ENCODE peak calls at places on chromosomes 5 and 9, in six cellular contexts. W is hepatocyte, D is H9, C is HCT116, H is stomach, U is fibroblast of lung. N is an unnamed sample.

GRCh38 chr9:127570533-127571111 is 41.5 kb upstream of the STXBP1 start:
- DNase-seq in D (no peak), H (peak; percentile 43), U (peak; percentile 22), W (no peak), C (no peak), N (no peak)

GRCh38 chr5:90386099-90386710 is 23.4 kb downstream of the CETN3 start:
- DNase-seq in D (no peak), C (peak; percentile 21), W (peak; percentile 28), H (no peak), U (peak; percentile 31), N (peak; percentile 50)

GRCh38 chr9:118230319-118230718 is 526.1 kb downstream of the TLR4 start:
- DNase-seq in H (no peak), W (no peak), C (no peak), D (no peak), U (peak; percentile 78), N (no peak)

GRCh38 chr9:76153902-76154629 is 240.2 kb downstream of the RFK start:
- DNase-seq in D (no peak), H (no peak), C (no peak), W (no peak), U (no peak), N (no peak)

GRCh38 chr9:126468141-126468825 is 141.7 kb downstream of the MVB12B start:
- DNase-seq in D (no peak), H (no peak), W (no peak), C (no peak), U (no peak), N (no peak)

GRCh38 chr5:14476791-14477435 is 104.7 kb upstream of the OTULINL start:
- DNase-seq in U (peak; percentile 75), H (no peak), W (no peak), D (no peak), C (no peak), N (no peak)

GRCh38 chr5:142446960-142447279 is 122.1 kb upstream of the SPRY4 start:
- DNase-seq in U (no peak), H (no peak), W (no peak), C (no peak), D (no peak), N (no peak)

GRCh38 chr5:116424258-116424615 is 150.4 kb downstream of the SEMA6A start:
- DNase-seq in U (no peak), D (no peak), C (no peak), H (no peak), W (no peak), N (no peak)

GRCh38 chr9:83444110-83444509 is 94.1 kb downstream of the FRMD3 start:
- DNase-seq in W (no peak), D (no peak), H (no peak), C (no peak), U (peak; percentile 11), N (no peak)

GRCh38 chr5:125083932-125084331 is 337.5 kb upstream of the ZNF608 start:
- DNase-seq in C (no peak), W (peak; percentile 11), H (no peak), D (no peak), U (peak; percentile 86), N (no peak)

GRCh38 chr9:97412628-97413382 is 909 bp downstream of the TDRD7 start:
- DNase-seq in U (peak; percentile 11), D (no peak), H (no peak), C (no peak), W (no peak), N (no peak)

GRCh38 chr5:143456952-143457547 is 53.6 kb upstream of the NR3C1 start:
- DNase-seq in W (no peak), H (no peak), C (peak; percentile 0), U (peak; percentile 56), D (no peak), N (no peak)

GRCh38 chr5:146592342-146592741 is 76.4 kb upstream of the GPR151 start:
- DNase-seq in C (no peak), U (no peak), H (no peak), W (no peak), D (no peak), N (no peak)

GRCh38 chr5:146599261-146599660 is 83.3 kb upstream of the GPR151 start:
- DNase-seq in H (no peak), D (no peak), C (no peak), U (no peak), W (no peak), N (no peak)

DNA sequence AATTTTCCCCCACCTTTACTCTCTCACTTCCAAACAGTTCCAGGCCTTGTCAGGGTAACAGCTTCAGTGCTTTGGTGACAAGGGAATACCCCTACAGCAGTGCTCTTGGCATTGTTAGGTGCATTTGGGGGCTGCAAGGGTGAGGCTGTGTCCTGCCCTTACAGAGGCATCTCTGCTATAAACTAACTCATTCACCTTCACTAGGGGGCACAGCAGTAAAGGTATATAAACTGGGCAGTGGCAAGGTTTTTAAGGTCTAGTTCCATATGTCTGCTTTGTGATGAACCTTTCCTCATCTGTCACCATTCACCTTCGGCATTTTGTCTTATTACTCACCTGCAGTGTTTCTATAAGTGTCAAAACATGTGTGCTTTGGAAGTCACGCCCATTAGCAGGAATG is 79.1 kb upstream of the GPR151 start:
- DNase-seq in H (no peak), D (no peak), C (no peak), U (no peak), W (peak; percentile 10), N (no peak)
- TF ChIP-seq CTCF in H (no peak), D (peak; percentile 32), C (no peak), U (no peak), W (no peak), N (no peak)

GRCh38 chr9:38384990-38385848 is 7.3 kb upstream of the ALDH1B1 start:
- DNase-seq in D (no peak), W (no peak), U (no peak), C (no peak), H (no peak), N (no peak)

GRCh38 chr9:38388283-38389223 is 3.9 kb upstream of the ALDH1B1 start:
- DNase-seq in C (no peak), D (no peak), H (no peak), W (no peak), U (peak; percentile 67), N (peak; percentile 59)

GRCh38 chr9:38386319-38386895 is 6.1 kb upstream of the ALDH1B1 start:
- DNase-seq in W (peak; percentile 38), D (no peak), U (no peak), H (no peak), C (no peak), N (peak; percentile 30)

GRCh38 chr9:38387751-38388150 is 4.8 kb upstream of the ALDH1B1 start:
- DNase-seq in U (no peak), H (no peak), C (no peak), D (no peak), W (no peak), N (no peak)

DNA sequence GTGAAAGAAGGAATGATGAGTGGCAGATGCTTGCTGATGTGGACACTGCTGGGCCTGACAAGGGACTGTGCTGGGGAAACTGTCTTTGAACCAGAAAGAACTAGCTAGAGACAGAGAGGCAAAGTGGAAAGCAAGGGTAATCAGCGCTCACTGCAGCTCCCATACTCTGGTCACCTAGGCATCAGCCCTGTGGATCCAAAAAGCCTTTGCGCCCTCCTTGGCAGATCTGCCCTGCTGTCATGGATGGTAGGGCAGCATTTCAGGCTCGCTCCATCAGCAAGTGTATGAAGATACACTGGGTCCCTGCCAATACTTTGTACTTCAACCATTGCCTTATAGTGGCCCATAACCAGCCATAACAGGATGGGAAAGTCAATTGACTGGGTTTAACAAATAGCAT is 6.6 kb upstream of the ALDH1B1 start:
- DNase-seq in W (no peak), D (no peak), U (no peak), C (no peak), H (no peak), N (no peak)
- H3K27ac ChIP-seq in W (peak overlapping the region; percentile 55), D (no peak overlapping the region), U (no peak overlapping the region), C (no peak overlapping the region), H (no peak overlapping the region), N (no peak overlapping the region)

GRCh38 chr9:35834260-35835215 is 5.5 kb downstream of the TMEM8B start:
- DNase-seq in D (no peak), U (no peak), H (no peak), C (no peak), W (no peak), N (no peak)

GRCh38 chr9:35832814-35833213 is 3.8 kb downstream of the TMEM8B start:
- DNase-seq in W (no peak), U (no peak), H (peak; percentile 59), D (no peak), C (no peak), N (no peak)

GRCh38 chr9:35836595-35836994 is 7.6 kb downstream of the TMEM8B start:
- DNase-seq in C (no peak), W (no peak), H (no peak), U (no peak), D (no peak), N (no peak)

GRCh38 chr9:35835766-35836165 is 6.7 kb downstream of the TMEM8B start:
- DNase-seq in C (no peak), H (no peak), D (no peak), W (no peak), U (no peak), N (no peak)

DNA sequence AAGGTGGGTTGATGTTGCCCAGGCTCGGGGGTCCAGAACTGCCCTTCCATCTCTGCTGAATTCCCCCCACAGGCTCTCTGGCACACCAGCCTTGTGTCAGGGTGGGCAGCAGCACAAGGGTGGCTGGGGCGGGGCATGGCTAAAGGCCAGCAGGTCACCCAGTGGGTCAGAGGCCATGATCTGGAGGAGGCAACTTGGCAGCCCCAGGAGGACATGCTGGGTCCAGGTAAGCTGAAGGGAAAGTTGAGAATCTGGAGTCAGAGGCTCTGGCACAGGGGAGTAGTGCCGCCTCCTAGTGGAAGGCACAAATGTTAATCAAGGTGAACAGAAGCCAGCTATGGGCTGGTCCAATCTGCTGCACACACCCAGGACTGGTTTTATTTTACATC is 6.2 kb downstream of the TMEM8B start:
- DNase-seq in W (no peak), C (no peak), U (no peak), D (peak; percentile 61), H (peak; percentile 36), N (no peak)
- TF ChIP-seq CTCF in W (peak; percentile 22), C (peak; percentile 54), U (no peak), D (peak; percentile 75), H (no peak), N (peak; percentile 54)

GRCh38 chr5:12313602-12314001 is 409.4 kb upstream of the CTNND2 start:
- DNase-seq in D (no peak), H (no peak), W (no peak), C (no peak), U (no peak), N (no peak)

GRCh38 chr5:12320331-12320730 is 416.1 kb upstream of the CTNND2 start:
- DNase-seq in C (no peak), H (no peak), W (no peak), D (no peak), U (no peak), N (no peak)

GRCh38 chr5:12322042-12322441 is 417.8 kb upstream of the CTNND2 start:
- DNase-seq in H (no peak), D (no peak), C (no peak), U (no peak), W (no peak), N (no peak)

GRCh38 chr5:12312343-12312742 is 408.1 kb upstream of the CTNND2 start:
- DNase-seq in W (no peak), H (no peak), C (no peak), D (no peak), U (no peak), N (no peak)

GRCh38 chr5:12316812-12317211 is 412.6 kb upstream of the CTNND2 start:
- DNase-seq in D (no peak), U (no peak), W (no peak), H (no peak), C (no peak), N (no peak)
- H3K27ac ChIP-seq in D (no peak overlapping the region), U (no peak overlapping the region), W (no peak overlapping the region), H (no peak overlapping the region), C (no peak overlapping the region), N (no peak overlapping the region)

N was measured in A673.